ENCODE peak calls at places on chromosomes 7 and 10, in ten cellular contexts. W, C, B, V, Q, O, D, G, U and P are unnamed samples.

GRCh38 chr10:34195364-34196057 is 619.6 kb downstream of the PARD3 start:
- DNase-seq in Q (no peak), D (no peak), C (no peak), G (no peak), U (no peak), B (no peak), O (no peak), W (no peak), V (no peak), P (no peak)

GRCh38 chr10:131163444-131163843 is 148.1 kb downstream of the TCERG1L start:
- DNase-seq in O (no peak), C (no peak), G (no peak), U (no peak), B (no peak), D (no peak), V (no peak), Q (no peak), W (no peak), P (no peak)

GRCh38 chr10:128527730-128528129 is 401.5 kb upstream of the MKI67 start:
- DNase-seq in U (no peak), C (no peak), G (no peak), O (no peak), D (no peak), B (no peak), V (no peak), W (no peak), Q (no peak), P (no peak)

GRCh38 chr10:132385721-132386418 is 11.1 kb upstream of the PWWP2B start:
- DNase-seq in C (no peak), V (no peak), U (no peak), Q (no peak), O (no peak), W (no peak), G (no peak), B (no peak), D (no peak), P (no peak)

GRCh38 chr7:28144266-28144665 is 36.3 kb downstream of the JAZF1 start:
- DNase-seq in B (no peak), O (no peak), W (no peak), U (no peak), D (no peak), V (no peak), Q (no peak), C (peak; percentile 71), G (peak; percentile 38), P (no peak)

GRCh38 chr7:49500741-49501140 is 272.7 kb upstream of the VWC2 start:
- DNase-seq in O (no peak), U (no peak), D (no peak), B (no peak), Q (no peak), C (no peak), V (no peak), G (no peak), W (no peak), P (no peak)

GRCh38 chr10:133316732-133317131 is 8.0 kb downstream of the ZNF511 start:
- DNase-seq in O (no peak), Q (no peak), D (no peak), G (no peak), W (no peak), B (no peak), C (no peak), V (no peak), U (no peak), P (no peak)

GRCh38 chr7:116212859-116213258 is 2.5 kb downstream of the TES start:
- DNase-seq in U (no peak), V (peak; percentile 75), G (no peak), C (no peak), D (no peak), B (no peak), W (no peak), O (no peak), Q (no peak), P (no peak)

GRCh38 chr7:122310119-122311021 is 5.8 kb upstream of the FEZF1 start:
- DNase-seq in Q (no peak), D (no peak), O (no peak), C (peak; percentile 65), B (peak; percentile 65), V (no peak), U (no peak), W (no peak), G (peak; percentile 53), P (no peak)

GRCh38 chr10:132387723-132388210 is 9.2 kb upstream of the PWWP2B start:
- DNase-seq in U (no peak), Q (peak; percentile 77), O (peak; percentile 94), B (peak; percentile 74), W (peak; percentile 85), V (peak; percentile 43), G (peak; percentile 87), C (peak; percentile 99), D (no peak), P (no peak)

GRCh38 chr7:33888206-33888605 is 17.1 kb upstream of the BMPER start:
- DNase-seq in Q (no peak), D (no peak), V (no peak), G (peak; percentile 6), B (peak; percentile 81), U (peak; percentile 83), O (no peak), W (no peak), C (no peak), P (no peak)

GRCh38 chr10:74896788-74897527 is 70.6 kb downstream of the KAT6B start:
- DNase-seq in Q (no peak), C (no peak), B (no peak), G (no peak), D (no peak), V (no peak), W (no peak), O (no peak), U (no peak), P (no peak)

GRCh38 chr7:126659124-126659523 is 593.6 kb downstream of the GRM8 start:
- DNase-seq in B (no peak), Q (no peak), C (no peak), W (no peak), O (peak; percentile 30), U (no peak), G (no peak), D (no peak), V (no peak), P (peak; percentile 72)